ENCODE peak calls at places on chromosome 13, in four cellular contexts. E, Q, W and T are unnamed samples.
A peak's percentile ranks its signal among the peaks of the same experiment; 100 is the strongest.

GRCh38 chr13:29125145-29125933 is 305.2 kb downstream of the MTUS2 start:
- DNase-seq in W (no peak), E (no peak), Q (no peak), T (no peak)

GRCh38 chr13:34721631-34722144 is 220.4 kb upstream of the NBEA start:
- DNase-seq in W (no peak), E (no peak), Q (no peak), T (no peak)

GRCh38 chr13:110756268-110756667 is 42.8 kb downstream of the ING1 start:
- DNase-seq in E (no peak), W (no peak), Q (no peak), T (no peak)

GRCh38 chr13:60351326-60351725 is 45.7 kb upstream of the TDRD3 start:
- DNase-seq in E (no peak), Q (no peak), W (no peak), T (no peak)

GRCh38 chr13:27964741-27965323 is 4.3 kb downstream of the CDX2 start:
- DNase-seq in W (no peak), Q (no peak), E (no peak), T (no peak)

GRCh38 chr13:41505209-41505835 is 48.0 kb downstream of the RGCC start:
- DNase-seq in E (no peak), W (no peak), Q (no peak), T (no peak)

GRCh38 chr13:90185734-90186133 is 1161.8 kb upstream of the MIR17HG start:
- DNase-seq in E (no peak), Q (no peak), W (no peak), T (no peak)

GRCh38 chr13:27035892-27036235 is 135.7 kb downstream of the USP12 start:
- DNase-seq in E (no peak), W (no peak), Q (no peak), T (no peak)

GRCh38 chr13:109816112-109816978 is 30.0 kb upstream of the IRS2 start:
- DNase-seq in Q (no peak), W (no peak), E (no peak), T (no peak)

GRCh38 chr13:31545616-31546015 is 193.7 kb upstream of the RXFP2 start:
- DNase-seq in E (no peak), Q (no peak), W (no peak), T (no peak)

GRCh38 chr13:110912651-110913051 is 2.2 kb downstream of the ANKRD10 start:
- DNase-seq in Q (no peak), E (no peak), W (peak; percentile 54), T (no peak)

GRCh38 chr13:111336666-111337065 is 16.2 kb downstream of the TEX29 start:
- DNase-seq in E (no peak), W (no peak), Q (no peak), T (no peak)

GRCh38 chr13:109036091-109036490 is 406.7 kb downstream of the MYO16 start:
- DNase-seq in W (no peak), Q (no peak), E (no peak), T (no peak)

GRCh38 chr13:28052945-28053344 is 47.4 kb downstream of the FLT3 start:
- DNase-seq in Q (no peak), W (no peak), E (no peak), T (no peak)

GRCh38 chr13:46134961-46135522 is 30.2 kb upstream of the CPB2 start:
- DNase-seq in Q (no peak), W (peak; percentile 78), E (no peak), T (no peak)

GRCh38 chr13:93789058-93789457 is 562.5 kb downstream of the GPC6 start:
- DNase-seq in W (no peak), Q (no peak), E (no peak), T (no peak)

GRCh38 chr13:42876270-42876714 is 94.9 kb downstream of the FAM216B start:
- DNase-seq in Q (peak; percentile 82), E (no peak), W (no peak), T (no peak)

GRCh38 chr13:89324582-89324981 is 1653.4 kb downstream of the SLITRK5 start:
- DNase-seq in Q (no peak), E (no peak), W (no peak), T (no peak)

GRCh38 chr13:97810152-97810551 is 143.3 kb upstream of the IPO5 start:
- DNase-seq in E (no peak), Q (no peak), W (peak; percentile 13), T (no peak)

GRCh38 chr13:43390582-43390981 is 367.2 kb downstream of the DNAJC15 start:
- DNase-seq in Q (no peak), W (no peak), E (no peak), T (no peak)

GRCh38 chr13:108657520-108657919 is 28.1 kb downstream of the MYO16 start:
- DNase-seq in W (no peak), E (no peak), Q (no peak), T (peak; percentile 10)

GRCh38 chr13:78476910-78477309 is 126.4 kb downstream of the POU4F1 start:
- DNase-seq in E (no peak), Q (no peak), W (no peak), T (no peak)

GRCh38 chr13:60273971-60274370 is 110.2 kb upstream of the DIAPH3 start:
- DNase-seq in Q (no peak), E (no peak), W (no peak), T (no peak)

GRCh38 chr13:79070343-79070974 is 335.6 kb downstream of the RBM26 start:
- DNase-seq in E (no peak), W (no peak), Q (peak; percentile 2), T (no peak)

GRCh38 chr13:76775031-76775740 is 111.0 kb downstream of the KCTD12 start:
- DNase-seq in E (no peak), Q (no peak), W (no peak), T (no peak)

GRCh38 chr13:106534844-106535551 is 464 bp downstream of the EFNB2 start:
- DNase-seq in E (peak; percentile 38), Q (no peak), W (no peak), T (no peak)

GRCh38 chr13:98565726-98566577 is 11.0 kb downstream of the STK24 start:
- DNase-seq in Q (no peak), E (no peak), W (no peak), T (no peak)

GRCh38 chr13:21676611-21677021 is 5.7 kb downstream of the FGF9 start:
- DNase-seq in Q (no peak), W (no peak), E (peak; percentile 77), T (no peak)

GRCh38 chr13:63516124-63516523 is 2100.5 kb upstream of the PCDH20 start:
- DNase-seq in Q (no peak), E (no peak), W (no peak), T (no peak)

DNA sequence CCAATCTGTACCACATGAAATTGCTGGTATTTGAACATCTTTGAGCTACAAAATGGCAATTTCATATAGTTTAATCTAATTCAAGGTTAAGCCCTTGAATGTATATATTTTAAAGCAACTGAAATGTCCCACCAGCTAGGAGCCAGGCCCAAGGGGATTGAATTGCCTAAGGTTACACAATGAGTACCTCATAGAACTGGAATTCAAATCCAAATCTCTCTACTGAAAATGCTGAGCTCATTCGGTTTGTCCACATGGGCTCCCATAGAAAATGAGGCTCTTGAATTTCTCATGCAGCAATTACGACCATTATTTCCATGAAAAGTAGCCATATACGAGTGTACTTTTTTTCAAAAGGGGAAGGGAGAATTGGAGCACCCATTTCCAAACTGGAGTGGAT is 31.5 kb upstream of the FNDC3A start:
- DNase-seq in Q (no peak), W (no peak), E (no peak), T (no peak)
- TF ChIP-seq CBFB in Q (no peak), W (no peak), E (no peak), T (no peak)

DNA sequence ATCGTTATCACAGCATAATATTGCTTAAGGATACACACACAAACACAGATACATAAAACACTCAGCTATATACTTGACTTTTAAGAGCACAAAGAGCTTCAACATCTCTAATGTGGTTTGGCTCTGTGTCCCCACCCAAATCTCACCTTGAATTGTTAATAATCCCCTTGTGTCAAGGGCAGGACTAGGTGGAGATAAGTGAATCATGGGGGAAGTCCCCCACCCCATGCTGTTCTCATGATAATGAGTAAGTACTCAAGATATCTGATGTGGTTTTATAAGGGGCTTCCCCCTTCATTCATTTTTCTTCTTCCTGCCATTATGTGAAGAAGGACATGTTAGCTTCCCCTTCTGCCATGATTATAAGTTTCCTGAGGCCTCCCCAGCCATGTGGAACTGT is 481.4 kb downstream of the PCDH9 start:
- DNase-seq in W (no peak), E (no peak), Q (no peak), T (no peak)
- TF ChIP-seq CREB1 in W (no peak), E (no peak), Q (no peak), T (no peak)

GRCh38 chr13:40145139-40145538 is 489.7 kb downstream of the COG6 start:
- DNase-seq in W (no peak), E (no peak), Q (no peak), T (no peak)
- TF ChIP-seq CBFB in W (no peak), E (no peak), Q (no peak), T (no peak)

GRCh38 chr13:64643066-64643465 is 2587.1 kb downstream of the PCDH9 start:
- DNase-seq in E (no peak), Q (no peak), W (no peak), T (no peak)
- TF ChIP-seq CREB1 in E (no peak), Q (no peak), W (no peak), T (no peak)